ENCODE peak calls at places on chromosome 22, in eight cellular contexts. C is caudate nucleus; J is tibial nerve; M is naive thymus-derived CD4-positive, alpha-beta T cell; B is endothelial cell of umbilical vein; Y is GM23248; Q is esophagus squamous epithelium; K is mesendoderm. W is an unnamed sample.

GRCh38 chr22:27603823-27604190 is 197.7 kb downstream of the MN1 start:
- DNase-seq in B (peak), M (no peak), C (no peak), J (no peak), Q (no peak), K (no peak), Y (no peak), W (no peak)

GRCh38 chr22:37483594-37484114 is 2.5 kb downstream of the MFNG start:
- DNase-seq in Y (peak), Q (no peak), K (no peak), M (no peak), B (peak), C (no peak), J (no peak), W (no peak)

GRCh38 chr22:33577862-33578411 is 342.3 kb downstream of the LARGE1 start:
- DNase-seq in K (no peak), Y (peak), M (no peak), J (no peak), B (no peak), C (no peak), Q (no peak), W (no peak)

GRCh38 chr22:31603574-31603973 is 58.4 kb downstream of the PISD start:
- DNase-seq in J (no peak), K (no peak), Y (no peak), M (no peak), C (no peak), B (no peak), Q (no peak), W (no peak)

GRCh38 chr22:23675502-23676415 is 15.1 kb upstream of the RGL4 start:
- DNase-seq in C (no peak), Q (no peak), J (no peak), K (no peak), Y (no peak), M (no peak), B (no peak), W (no peak)

GRCh38 chr22:49726701-49727101 is 101.0 kb downstream of the BRD1 start:
- DNase-seq in Y (no peak), J (no peak), B (no peak), M (no peak), Q (no peak), K (no peak), C (no peak), W (no peak)

GRCh38 chr22:49825944-49826602 is 1.6 kb downstream of the BRD1 start:
- DNase-seq in B (peak), Y (peak), C (no peak), J (no peak), M (peak), Q (no peak), K (no peak), W (peak)

GRCh38 chr22:50218996-50219727 is 18.4 kb downstream of the SELENOO start:
- DNase-seq in K (peak), B (peak), J (peak), Y (peak), C (no peak), M (no peak), Q (no peak), W (no peak)

GRCh38 chr22:27796829-27797792 is 4.4 kb downstream of the MN1 start:
- DNase-seq in J (no peak), K (no peak), Q (no peak), Y (no peak), C (no peak), B (no peak), M (no peak), W (no peak)

GRCh38 chr22:40345801-40346177 is 511 bp upstream of the ADSL start:
- DNase-seq in Y (peak), C (no peak), M (peak), B (no peak), Q (no peak), J (no peak), K (no peak), W (peak)

GRCh38 chr22:35390933-35391332 is 9.0 kb upstream of the MCM5 start:
- DNase-seq in Y (no peak), C (no peak), Q (no peak), J (no peak), K (no peak), M (no peak), B (no peak), W (no peak)

GRCh38 chr22:25970996-25971811 is 198.1 kb upstream of the SEZ6L start:
- DNase-seq in M (no peak), Q (no peak), C (no peak), J (no peak), K (peak), Y (no peak), B (no peak), W (no peak)

GRCh38 chr22:48663297-48663696 is 1164.4 kb downstream of the BRD1 start:
- DNase-seq in B (no peak), M (no peak), Y (no peak), K (peak), J (no peak), C (no peak), Q (no peak), W (no peak)

GRCh38 chr22:44389181-44389580 is 76.4 kb upstream of the SHISAL1 start:
- DNase-seq in M (no peak), C (no peak), Y (no peak), B (no peak), Q (no peak), J (no peak), K (no peak), W (no peak)

GRCh38 chr22:36763576-36763975 is 12.3 kb downstream of the IFT27 start:
- DNase-seq in K (no peak), Y (no peak), Q (no peak), J (no peak), M (no peak), B (no peak), C (no peak), W (no peak)

GRCh38 chr22:44184006-44184405 is 3.3 kb downstream of the PARVG start:
- DNase-seq in B (no peak), Q (no peak), J (no peak), Y (peak), M (no peak), K (no peak), C (no peak), W (no peak)

GRCh38 chr22:36566720-36567119 is 37.8 kb upstream of the EIF3D start:
- DNase-seq in Q (no peak), J (no peak), B (no peak), K (no peak), M (no peak), C (no peak), Y (no peak), W (no peak)

DNA sequence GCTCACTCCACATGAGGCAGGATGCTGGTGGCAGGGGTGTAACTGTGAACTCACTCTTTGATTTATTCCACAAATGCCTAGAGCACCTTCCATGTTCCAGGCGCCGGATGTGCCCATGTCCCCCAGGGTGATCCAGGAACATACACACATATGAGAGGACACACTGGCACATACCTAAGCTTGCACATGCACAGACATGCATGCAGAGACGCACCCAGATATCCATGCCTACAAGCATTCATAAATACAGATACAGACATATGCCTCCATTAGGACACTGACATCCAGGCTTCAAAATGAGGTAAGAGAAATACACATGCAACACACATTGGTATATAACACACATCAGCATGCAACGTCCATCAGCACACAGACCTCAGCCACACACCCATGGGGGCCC is 4.5 kb downstream of the OSM start:
- DNase-seq in Y (no peak), M (no peak), K (no peak), B (no peak), C (no peak), Q (no peak), J (no peak), W (no peak)
- H3K27ac ChIP-seq in Y (no peak), M (no peak), K (no peak), B (no peak), C (no peak), Q (peak), J (no peak), W (no peak)

GRCh38 chr22:46564084-46564714 is 26.8 kb upstream of the CELSR1 start:
- DNase-seq in M (no peak), J (no peak), Y (no peak), B (no peak), Q (no peak), K (no peak), C (no peak), W (no peak)
- H3K27ac ChIP-seq in M (no peak), J (peak), Y (no peak), B (no peak), Q (peak), K (no peak), C (no peak), W (no peak)

DNA sequence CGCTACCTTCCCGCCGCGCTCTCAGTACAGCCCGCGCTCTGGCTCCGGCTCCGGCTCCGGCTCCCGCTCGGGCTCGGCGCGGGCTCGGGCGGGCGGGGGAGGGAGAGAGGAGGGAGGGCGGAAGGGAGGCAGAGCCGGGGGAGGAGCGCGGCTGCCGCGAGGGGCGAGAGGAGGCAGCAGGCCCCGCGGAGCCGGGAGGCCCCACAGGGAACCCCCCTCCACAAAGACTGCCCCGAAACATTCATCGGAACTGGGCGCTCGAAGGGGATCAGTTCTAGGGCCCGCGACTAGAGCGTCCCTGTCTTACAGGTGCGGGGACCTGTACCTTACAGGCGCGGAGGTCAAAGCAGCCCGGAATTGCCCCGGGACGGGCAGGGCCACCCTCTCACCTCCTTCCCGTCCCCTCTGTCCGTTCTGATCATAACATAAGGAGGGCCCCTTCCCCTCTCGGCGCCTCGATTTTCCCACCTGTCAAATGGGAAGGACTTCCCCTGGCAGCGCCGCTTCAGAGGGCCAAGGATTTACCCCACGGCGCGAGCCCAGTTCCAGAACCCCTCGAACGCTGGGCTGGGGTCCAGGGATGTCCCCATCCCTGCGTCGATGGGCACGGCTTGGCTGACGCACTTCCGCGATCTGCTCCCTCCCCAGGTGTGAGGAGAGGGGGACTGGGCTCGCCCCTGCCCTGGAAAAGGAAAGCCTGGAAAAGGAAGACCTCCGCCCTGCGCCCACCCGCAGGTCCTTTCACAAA is at the start of gene SHISA8:
- DNase-seq in K (peak), B (peak), M (peak), C (no peak), Q (no peak), J (no peak), Y (peak), W (peak)
- H3K27ac ChIP-seq in K (no peak), B (no peak), M (no peak), C (no peak), Q (no peak), J (no peak), Y (no peak), W (no peak)

DNA sequence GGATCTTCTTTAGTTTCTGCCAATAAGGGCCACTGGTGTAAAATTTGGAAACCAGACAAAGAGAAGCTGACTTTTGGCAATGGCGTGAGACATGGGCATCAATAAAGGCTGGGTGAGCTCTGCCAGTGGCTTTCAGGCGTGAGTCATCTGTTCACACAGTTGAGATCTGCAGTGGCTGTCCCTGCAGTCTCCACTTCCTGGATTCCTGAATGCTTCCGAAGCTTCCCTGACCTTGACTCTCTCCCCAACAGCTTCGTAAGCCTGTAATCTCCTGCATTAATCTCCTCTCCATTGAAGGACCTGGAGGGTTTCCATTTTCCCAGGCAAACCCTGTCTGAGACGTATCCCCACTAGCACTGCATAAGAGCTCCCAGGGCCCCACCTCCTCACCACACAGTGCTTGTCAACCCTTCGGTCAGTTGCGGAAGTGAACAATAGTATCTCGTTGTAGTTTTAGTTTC is 574.7 kb downstream of the TBC1D22A start:
- DNase-seq in B (peak), Q (no peak), J (no peak), K (no peak), M (no peak), Y (peak), C (no peak), W (peak)
- H3K27ac ChIP-seq in B (no peak), Q (no peak), J (peak), K (no peak), M (no peak), Y (no peak), C (no peak), W (no peak)

GRCh38 chr22:20111689-20112622 is 3.9 kb upstream of the RANBP1 start:
- DNase-seq in K (no peak), M (no peak), C (no peak), B (no peak), J (no peak), Y (no peak), Q (no peak), W (no peak)

GRCh38 chr22:20114506-20115475 is 1.1 kb upstream of the RANBP1 start:
- DNase-seq in B (no peak), K (no peak), C (no peak), M (no peak), Q (no peak), J (no peak), Y (no peak), W (no peak)

GRCh38 chr22:20112623-20113511 is 3.0 kb upstream of the RANBP1 start:
- DNase-seq in M (no peak), Y (no peak), K (no peak), C (no peak), B (no peak), Q (no peak), J (no peak), W (no peak)

GRCh38 chr22:20115691-20116375 is at the start of gene RANBP1:
- DNase-seq in Y (no peak), K (no peak), B (no peak), C (no peak), J (no peak), Q (no peak), M (no peak), W (no peak)

DNA sequence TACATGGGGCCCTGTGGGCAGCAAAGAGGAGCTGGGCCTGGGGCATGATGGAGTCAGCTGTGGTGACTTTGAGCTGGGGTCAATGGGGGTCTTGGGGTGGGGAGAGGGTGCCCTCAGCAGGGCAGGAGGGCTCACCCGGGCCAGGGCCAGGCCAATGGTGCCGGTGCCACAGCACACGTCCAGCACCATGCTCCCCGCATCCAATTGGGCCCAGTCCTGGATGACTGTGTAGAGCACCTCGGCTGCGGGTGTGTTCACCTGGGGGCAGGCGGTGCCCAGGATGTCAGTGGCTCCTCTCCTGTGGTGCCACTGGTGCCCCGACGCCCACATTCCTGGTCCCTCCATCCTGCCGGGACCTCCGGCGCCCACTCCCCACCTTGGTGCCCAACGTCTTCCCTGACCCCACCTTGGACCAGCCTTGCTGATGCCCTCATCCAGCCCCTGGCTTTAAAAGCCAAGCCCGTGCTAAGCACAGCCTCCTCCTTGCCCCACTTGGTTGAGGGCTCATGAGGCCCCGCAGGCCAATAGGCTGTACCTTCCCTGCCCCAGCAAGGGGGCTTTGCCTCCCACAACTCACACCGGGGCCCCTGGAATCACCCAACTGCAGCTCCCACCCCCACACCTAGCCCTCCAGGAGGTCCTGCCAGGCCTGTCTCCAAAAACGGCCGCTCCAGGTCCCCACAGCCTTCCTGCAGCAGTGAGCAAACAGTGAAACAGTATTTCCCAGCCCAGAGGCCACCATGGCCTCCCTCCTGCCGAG is 2.2 kb upstream of the RANBP1 start:
- DNase-seq in Q (no peak), B (no peak), M (no peak), C (no peak), K (no peak), Y (no peak), J (no peak), W (no peak)
- H3K27ac ChIP-seq in Q (no peak), B (no peak), M (no peak), C (peak), K (no peak), Y (no peak), J (no peak), W (no peak)

GRCh38 chr22:29003975-29004646 is 57.5 kb downstream of the C22orf31 start:
- DNase-seq in C (no peak), M (no peak), J (no peak), K (peak), Y (no peak), Q (no peak), B (no peak), W (no peak)

GRCh38 chr22:29000641-29001040 is 61.0 kb downstream of the C22orf31 start:
- DNase-seq in C (no peak), Q (no peak), M (no peak), Y (no peak), B (no peak), K (no peak), J (no peak), W (no peak)

GRCh38 chr22:29004647-29005371 is 56.8 kb downstream of the C22orf31 start:
- DNase-seq in B (peak), Y (no peak), C (peak), Q (no peak), J (no peak), K (peak), M (no peak), W (no peak)

GRCh38 chr22:29003552-29003951 is 58.1 kb downstream of the C22orf31 start:
- DNase-seq in B (no peak), C (no peak), M (no peak), J (no peak), K (no peak), Q (no peak), Y (no peak), W (no peak)

GRCh38 chr22:29002603-29003002 is 59.0 kb downstream of the C22orf31 start:
- DNase-seq in Q (no peak), B (no peak), K (no peak), C (no peak), Y (no peak), J (no peak), M (no peak), W (no peak)
- H3K27ac ChIP-seq in Q (no peak), B (no peak), K (no peak), C (no peak), Y (no peak), J (no peak), M (no peak), W (no peak)

GRCh38 chr22:22344430-22344829 is 99.8 kb downstream of the VPREB1 start:
- DNase-seq in C (no peak), M (no peak), J (no peak), Q (no peak), Y (no peak), K (no peak), B (no peak), W (no peak)

GRCh38 chr22:22345781-22346180 is 101.2 kb downstream of the VPREB1 start:
- DNase-seq in Q (no peak), B (no peak), Y (no peak), C (no peak), M (no peak), J (no peak), K (no peak), W (no peak)

GRCh38 chr22:22341736-22342135 is 97.2 kb downstream of the VPREB1 start:
- DNase-seq in C (no peak), K (no peak), M (no peak), J (no peak), B (no peak), Y (no peak), Q (no peak), W (no peak)

GRCh38 chr22:22343603-22344276 is 99.2 kb downstream of the VPREB1 start:
- DNase-seq in Q (no peak), C (no peak), B (no peak), M (no peak), K (no peak), J (no peak), Y (no peak), W (no peak)

GRCh38 chr22:22342697-22343602 is 98.4 kb downstream of the VPREB1 start:
- DNase-seq in Y (peak), C (no peak), K (peak), J (peak), Q (no peak), B (peak), M (peak), W (peak)
- H3K27ac ChIP-seq in Y (no peak), C (no peak), K (no peak), J (no peak), Q (no peak), B (no peak), M (no peak), W (no peak)

GRCh38 chr22:42808516-42808915 is 48.6 kb downstream of the ARFGAP3 start:
- DNase-seq in Y (no peak), Q (no peak), C (no peak), K (no peak), J (no peak), M (no peak), B (no peak), W (no peak)
- H3K27ac ChIP-seq in Y (no peak), Q (no peak), C (no peak), K (no peak), J (no peak), M (no peak), B (no peak), W (no peak)